ENCODE peak calls at places on chromosomes 11 and 22, in five cellular contexts. Z, K, I, Y and C are unnamed samples.

GRCh38 chr11:69894126-69895047 is 75.2 kb upstream of the FGF3 start:
- DNase-seq in Z (no peak), K (no peak), I (no peak), Y (no peak), C (peak)

GRCh38 chr22:46275455-46276129 is 7.8 kb downstream of the TTC38 start:
- DNase-seq in Z (no peak), K (no peak), I (no peak), Y (no peak), C (no peak)

GRCh38 chr22:47270463-47271135 is 508.1 kb downstream of the TBC1D22A start:
- DNase-seq in Z (no peak), K (no peak), I (no peak), Y (no peak), C (no peak)

GRCh38 chr11:70828498-70829159 is 423.7 kb downstream of the SHANK2 start:
- DNase-seq in Z (peak), K (no peak), I (no peak), Y (no peak), C (no peak)

GRCh38 chr11:119433369-119433749 is 10.4 kb upstream of the THY1 start:
- DNase-seq in Z (no peak), K (no peak), I (no peak), Y (no peak), C (peak)

GRCh38 chr11:112320668-112321067 is 60.0 kb upstream of the PLET1 start:
- DNase-seq in Z (no peak), K (peak), I (peak), Y (no peak), C (peak)

GRCh38 chr11:110200241-110200640 is 96.2 kb downstream of the RDX start:
- DNase-seq in Z (no peak), K (no peak), I (no peak), Y (no peak), C (peak)

GRCh38 chr22:44648085-44648820 is 53.8 kb upstream of the PRR5 start:
- DNase-seq in Z (peak), K (no peak), I (no peak), Y (no peak), C (peak)

GRCh38 chr22:40473703-40474102 is 103.3 kb downstream of the SGSM3 start:
- DNase-seq in Z (no peak), K (no peak), I (no peak), Y (no peak), C (no peak)

GRCh38 chr11:832529-833113 is at the start of gene CD151:
- DNase-seq in Z (peak), K (peak), I (no peak), Y (no peak), C (peak)

GRCh38 chr11:60511393-60511792 is 3.8 kb upstream of the MS4A13 start:
- DNase-seq in Z (no peak), K (no peak), I (no peak), Y (no peak), C (no peak)

GRCh38 chr11:69891421-69892236 is 72.4 kb upstream of the FGF3 start:
- DNase-seq in Z (no peak), K (no peak), I (peak), Y (no peak), C (peak)

GRCh38 chr22:17083811-17084540 is 824 bp upstream of the IL17RA start:
- DNase-seq in Z (no peak), K (no peak), I (no peak), Y (no peak), C (no peak)

GRCh38 chr11:85076535-85077330 is 550.4 kb downstream of the DLG2 start:
- DNase-seq in Z (no peak), K (no peak), I (no peak), Y (no peak), C (peak)

GRCh38 chr11:30586251-30587144 is at the start of gene MPPED2:
- DNase-seq in Z (peak), K (peak), I (no peak), Y (no peak), C (no peak)

GRCh38 chr22:26477341-26477731 is 6.2 kb downstream of the HPS4 start:
- DNase-seq in Z (no peak), K (no peak), I (no peak), Y (no peak), C (no peak)
- TF ChIP-seq MXI1 in Z (no peak), K (no peak), I (no peak), Y (no peak), C (no peak)

GRCh38 chr11:34150494-34151151 is 45.2 kb downstream of the NAT10 start:
- DNase-seq in Z (peak), K (no peak), I (no peak), Y (no peak), C (no peak)

GRCh38 chr11:34148504-34149165 is 43.2 kb downstream of the NAT10 start:
- DNase-seq in Z (no peak), K (no peak), I (no peak), Y (no peak), C (no peak)

GRCh38 chr11:34151166-34151565 is 45.7 kb downstream of the NAT10 start:
- DNase-seq in Z (no peak), K (no peak), I (no peak), Y (no peak), C (no peak)

GRCh38 chr11:34149274-34149673 is 43.8 kb downstream of the NAT10 start:
- DNase-seq in Z (no peak), K (no peak), I (no peak), Y (no peak), C (no peak)

DNA sequence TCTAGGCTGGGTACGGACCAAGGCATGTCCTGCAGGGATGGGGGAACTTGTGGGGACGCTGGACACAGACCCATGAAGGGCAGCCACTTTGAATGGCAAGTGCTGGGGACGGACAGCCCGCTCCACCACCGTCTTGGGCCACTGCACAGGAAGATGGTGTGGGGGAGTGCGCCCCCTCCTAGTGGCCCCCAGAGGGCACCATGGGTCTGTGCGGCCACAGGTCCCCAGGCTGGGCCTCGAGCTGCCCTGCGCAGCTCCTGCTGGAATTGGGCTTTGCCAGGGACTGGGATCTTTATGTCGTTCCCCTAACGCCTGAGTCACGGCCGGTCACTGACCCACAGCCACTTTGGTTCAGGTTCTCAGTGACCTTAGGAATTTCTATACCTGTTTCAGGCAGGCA is 44.4 kb downstream of the NAT10 start:
- DNase-seq in Z (peak), K (peak), I (no peak), Y (no peak), C (no peak)
- TF ChIP-seq CTCF in Z (peak), K (peak), I (peak), Y (no peak), C (peak)

GRCh38 chr11:37449146-37449545 is 851.1 kb upstream of the RAG2 start:
- DNase-seq in Z (peak), K (peak), I (no peak), Y (no peak), C (peak)
- TF ChIP-seq MXI1 in Z (no peak), K (no peak), I (no peak), Y (no peak), C (no peak)

GRCh38 chr11:122808494-122808893 is 29.8 kb upstream of the CRTAM start:
- DNase-seq in Z (no peak), K (no peak), I (no peak), Y (peak), C (peak)
- TF ChIP-seq CTCF in Z (no peak), K (no peak), I (no peak), Y (no peak), C (no peak)

DNA sequence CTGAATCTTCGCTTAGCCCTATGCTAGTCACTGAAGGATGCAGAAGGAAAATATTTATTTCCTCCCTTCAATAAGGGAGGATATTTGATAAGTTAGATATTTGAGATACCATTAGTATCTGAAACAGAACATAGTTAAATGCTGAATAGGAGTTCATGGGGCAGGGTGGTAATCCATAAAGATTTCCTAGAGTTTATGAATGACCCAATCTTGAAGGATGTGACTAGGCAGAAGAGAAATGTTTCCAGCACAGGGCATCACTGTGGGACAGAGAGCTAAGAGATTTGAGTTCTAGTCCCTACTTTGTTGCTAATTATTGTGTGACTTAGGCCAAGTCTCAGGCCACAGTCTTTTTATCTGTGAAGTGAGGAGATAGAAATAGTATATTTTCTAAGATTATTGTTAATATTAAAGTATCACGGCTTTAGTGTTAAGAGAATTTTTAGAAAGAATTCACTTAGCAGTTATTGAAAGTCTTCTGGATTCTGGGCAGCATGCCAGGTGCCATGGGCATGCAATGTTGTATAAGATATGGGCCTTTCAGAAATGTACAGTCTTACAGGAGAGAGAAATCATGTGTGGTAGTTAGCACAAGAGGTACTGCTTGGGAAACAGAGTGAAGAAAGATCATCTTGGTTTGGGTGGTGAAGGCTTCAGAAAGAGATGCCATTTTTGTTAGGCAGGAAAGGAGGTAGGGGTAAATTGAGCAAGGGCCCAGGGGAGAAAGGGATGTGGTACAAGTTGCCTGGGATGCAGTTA is 24.0 kb downstream of the SWAP70 start:
- DNase-seq in Z (no peak), K (no peak), I (no peak), Y (no peak), C (peak)
- TF ChIP-seq MXI1 in Z (no peak), K (no peak), I (no peak), Y (no peak), C (no peak)